ENCODE peak calls at places on chromosomes 3 and 15, in eight cellular contexts. W is NT2/D1; B is GM20000; G is left lobe of liver; J is ecto neural progenitor cell; S is naive thymus-derived CD4-positive, alpha-beta T cell; N is foreskin fibroblast; Y is iris pigment epithelial cell. R is an unnamed sample.

GRCh38 chr15:45921376-45921775 is 286.5 kb downstream of the SQOR start:
- DNase-seq in W (no peak), B (no peak), G (no peak), J (no peak), S (no peak), N (no peak), Y (no peak), R (no peak)

GRCh38 chr3:149221783-149222517 is at the start of gene CP:
- DNase-seq in W (no peak), B (no peak), G (no peak), J (no peak), S (no peak), N (no peak), Y (no peak), R (no peak)

GRCh38 chr3:143464850-143465249 is 345.3 kb downstream of the CHST2 start:
- DNase-seq in W (no peak), B (no peak), G (no peak), J (no peak), S (no peak), N (peak), Y (no peak), R (no peak)

GRCh38 chr3:42702982-42703694 is 540 bp upstream of the HHATL start:
- DNase-seq in W (no peak), B (no peak), G (no peak), J (peak), S (no peak), N (no peak), Y (no peak), R (no peak)

GRCh38 chr3:190375250-190375649 is 12.7 kb upstream of the CLDN16 start:
- DNase-seq in W (no peak), B (no peak), G (no peak), J (no peak), S (no peak), N (no peak), Y (no peak), R (no peak)

GRCh38 chr3:105513042-105513441 is 146.3 kb downstream of the ALCAM start:
- DNase-seq in W (no peak), B (no peak), G (no peak), J (no peak), S (no peak), N (peak), Y (peak), R (no peak)

GRCh38 chr15:70617911-70618287 is 145.5 kb downstream of the UACA start:
- DNase-seq in W (no peak), B (no peak), G (no peak), J (no peak), S (no peak), N (no peak), Y (no peak), R (no peak)

GRCh38 chr15:40358492-40359353 is 704 bp downstream of the DISP2 start:
- DNase-seq in W (no peak), B (no peak), G (no peak), J (no peak), S (no peak), N (no peak), Y (no peak), R (no peak)

GRCh38 chr15:59741274-59741906 is 52.3 kb upstream of the BNIP2 start:
- DNase-seq in W (peak), B (no peak), G (peak), J (peak), S (no peak), N (peak), Y (peak), R (no peak)

GRCh38 chr3:177646749-177647148 is 449.5 kb upstream of the TBL1XR1 start:
- DNase-seq in W (no peak), B (no peak), G (no peak), J (no peak), S (peak), N (no peak), Y (no peak), R (no peak)

GRCh38 chr3:141367038-141367730 is 1.1 kb upstream of the ZBTB38 start:
- DNase-seq in W (no peak), B (no peak), G (no peak), J (no peak), S (no peak), N (peak), Y (peak), R (no peak)

GRCh38 chr3:40044487-40044886 is 235.1 kb downstream of the MYRIP start:
- DNase-seq in W (no peak), B (no peak), G (no peak), J (no peak), S (no peak), N (peak), Y (peak), R (no peak)

GRCh38 chr15:74821091-74821789 is 5.2 kb upstream of the CPLX3 start:
- DNase-seq in W (no peak), B (peak), G (no peak), J (peak), S (no peak), N (no peak), Y (no peak), R (no peak)

GRCh38 chr3:122973893-122974615 is 53.5 kb downstream of the SEMA5B start:
- DNase-seq in W (no peak), B (no peak), G (no peak), J (no peak), S (no peak), N (no peak), Y (no peak), R (no peak)

GRCh38 chr15:78750566-78750965 is 60.7 kb downstream of the ADAMTS7 start:
- DNase-seq in W (no peak), B (no peak), G (peak), J (no peak), S (no peak), N (no peak), Y (no peak), R (no peak)

GRCh38 chr3:77190281-77190841 is 150.5 kb downstream of the ROBO2 start:
- DNase-seq in W (no peak), B (no peak), G (no peak), J (no peak), S (no peak), N (no peak), Y (peak), R (no peak)

GRCh38 chr3:38834110-38834509 is 18.1 kb upstream of the SCN10A start:
- DNase-seq in W (peak), B (no peak), G (no peak), J (no peak), S (no peak), N (peak), Y (peak), R (no peak)

GRCh38 chr3:87397210-87397609 is 120.8 kb upstream of the POU1F1 start:
- DNase-seq in W (no peak), B (no peak), G (no peak), J (no peak), S (no peak), N (peak), Y (peak), R (no peak)

GRCh38 chr15:63322541-63322940 is 45.1 kb downstream of the APH1B start:
- DNase-seq in W (no peak), B (no peak), G (no peak), J (no peak), S (no peak), N (peak), Y (peak), R (no peak)

GRCh38 chr3:85255954-85256353 is 297.2 kb downstream of the CADM2 start:
- DNase-seq in W (no peak), B (no peak), G (no peak), J (no peak), S (no peak), N (no peak), Y (no peak), R (no peak)

GRCh38 chr15:25089577-25089976 is 134.8 kb downstream of the SNRPN start:
- DNase-seq in W (no peak), B (no peak), G (peak), J (peak), S (no peak), N (no peak), Y (no peak), R (no peak)

GRCh38 chr15:65939901-65940617 is 70.8 kb downstream of the RAB11A start:
- DNase-seq in W (no peak), B (no peak), G (no peak), J (no peak), S (no peak), N (peak), Y (peak), R (no peak)

GRCh38 chr3:157336252-157337009 is 100.2 kb upstream of the PTX3 start:
- DNase-seq in W (no peak), B (no peak), G (no peak), J (no peak), S (no peak), N (no peak), Y (no peak), R (no peak)

GRCh38 chr3:12222765-12223485 is 64.2 kb upstream of the TIMP4 start:
- DNase-seq in W (no peak), B (no peak), G (no peak), J (no peak), S (no peak), N (peak), Y (peak), R (no peak)

GRCh38 chr3:8642001-8642400 is 2.6 kb downstream of the SSUH2 start:
- DNase-seq in W (no peak), B (no peak), G (no peak), J (no peak), S (no peak), N (no peak), Y (no peak), R (no peak)

GRCh38 chr15:81666828-81667227 is 292.8 kb upstream of the TMC3 start:
- DNase-seq in W (no peak), B (no peak), G (no peak), J (no peak), S (no peak), N (no peak), Y (peak), R (no peak)

GRCh38 chr3:144259267-144259666 is 287.6 kb downstream of the DIPK2A start:
- DNase-seq in W (no peak), B (no peak), G (no peak), J (no peak), S (no peak), N (no peak), Y (peak), R (no peak)

GRCh38 chr15:57680021-57680420 is 26.5 kb upstream of the POLR2M start:
- DNase-seq in W (no peak), B (no peak), G (no peak), J (no peak), S (no peak), N (peak), Y (peak), R (no peak)